ENCODE peak calls at places on chromosomes 1 and 21, in four cellular contexts. T, D, K and C are unnamed samples.

GRCh38 chr21:19844334-19844733 is 1153.9 kb upstream of the NCAM2 start:
- DNase-seq in K (no peak), D (no peak), T (no peak), C (no peak)

GRCh38 chr1:86741947-86742572 is 37.7 kb downstream of the SH3GLB1 start:
- DNase-seq in K (peak), T (peak), D (no peak), C (no peak)

GRCh38 chr1:65157546-65157941 is 9.5 kb downstream of the AK4 start:
- DNase-seq in K (no peak), D (no peak), T (no peak), C (no peak)

GRCh38 chr1:24450321-24450720 is 34.7 kb downstream of the NIPAL3 start:
- DNase-seq in K (no peak), T (no peak), D (no peak), C (no peak)

GRCh38 chr1:204338997-204339396 is 20.7 kb downstream of the PLEKHA6 start:
- DNase-seq in T (no peak), K (no peak), D (no peak), C (no peak)

GRCh38 chr1:180415985-180416633 is 86.3 kb downstream of the ACBD6 start:
- DNase-seq in K (peak), D (peak), T (peak), C (peak)

GRCh38 chr1:54816130-54816529 is 15.0 kb upstream of the TTC22 start:
- DNase-seq in T (no peak), D (no peak), K (no peak), C (no peak)

GRCh38 chr1:23013657-23014056 is 2.0 kb downstream of the TEX46 start:
- DNase-seq in T (no peak), K (no peak), D (no peak), C (no peak)

GRCh38 chr21:44926364-44927101 is 5.8 kb upstream of the ITGB2 start:
- DNase-seq in T (no peak), D (no peak), K (no peak), C (no peak)

GRCh38 chr1:227370463-227371254 is 52.4 kb upstream of the CDC42BPA start:
- DNase-seq in T (no peak), D (no peak), K (no peak), C (no peak)

GRCh38 chr1:205012416-205013140 is 30.4 kb upstream of the CNTN2 start:
- DNase-seq in T (no peak), K (no peak), D (no peak), C (no peak)

GRCh38 chr1:10288059-10288615 is 77.8 kb downstream of the KIF1B start:
- DNase-seq in D (no peak), T (no peak), K (no peak), C (no peak)

GRCh38 chr1:153796786-153797659 is 21.8 kb downstream of the SLC27A3 start:
- DNase-seq in T (peak), K (peak), D (no peak), C (peak)

GRCh38 chr1:89041055-89041707 is 18.5 kb upstream of the GBP3 start:
- DNase-seq in T (no peak), D (peak), K (no peak), C (no peak)

GRCh38 chr1:59541891-59542290 is 245.0 kb downstream of the FGGY start:
- DNase-seq in K (no peak), T (peak), D (no peak), C (no peak)

GRCh38 chr21:29025328-29025713 is 853 bp downstream of the USP16 start:
- DNase-seq in K (no peak), T (peak), D (no peak), C (no peak)

GRCh38 chr1:212430416-212430815 is 2.3 kb upstream of the NENF start:
- DNase-seq in K (no peak), D (no peak), T (no peak), C (no peak)

GRCh38 chr1:212302745-212303383 is 17.7 kb downstream of the PPP2R5A start:
- DNase-seq in K (no peak), T (no peak), D (no peak), C (no peak)

GRCh38 chr1:154386643-154387352 is 18.3 kb upstream of the IL6R start:
- DNase-seq in T (peak), D (no peak), K (peak), C (no peak)

GRCh38 chr1:60935599-60935990 is 146.8 kb upstream of the NFIA start:
- DNase-seq in D (no peak), K (no peak), T (no peak), C (no peak)

GRCh38 chr1:93979718-93980319 is 70.6 kb upstream of the GCLM start:
- DNase-seq in T (no peak), D (no peak), K (peak), C (no peak)

GRCh38 chr1:236795757-236796719 is 946 bp downstream of the MTR start:
- DNase-seq in T (peak), K (peak), D (peak), C (peak)

GRCh38 chr1:52296345-52296744 is 69.7 kb downstream of the CC2D1B start:
- DNase-seq in D (peak), K (peak), T (peak), C (peak)

GRCh38 chr1:23475134-23475628 is 8.8 kb downstream of the ASAP3 start:
- DNase-seq in T (no peak), K (no peak), D (no peak), C (no peak)

GRCh38 chr1:33060579-33061083 is 20.3 kb upstream of the AZIN2 start:
- DNase-seq in D (no peak), K (no peak), T (no peak), C (no peak)

GRCh38 chr1:208807446-208808117 is 563.4 kb upstream of the PLXNA2 start:
- DNase-seq in D (no peak), K (no peak), T (no peak), C (no peak)

GRCh38 chr1:184545601-184546000 is 158.8 kb downstream of the C1orf21 start:
- DNase-seq in T (no peak), D (no peak), K (no peak), C (no peak)

GRCh38 chr1:17588048-17588781 is 48.7 kb downstream of the ARHGEF10L start:
- DNase-seq in T (no peak), D (no peak), K (peak), C (no peak)

GRCh38 chr1:212512731-212513559 is 80.2 kb downstream of the NENF start:
- DNase-seq in T (no peak), K (no peak), D (no peak), C (no peak)

GRCh38 chr1:57844382-57844980 is 420.6 kb upstream of the DAB1 start:
- DNase-seq in D (no peak), K (no peak), T (no peak), C (no peak)

GRCh38 chr1:3691421-3692204 is 39.3 kb downstream of the TP73 start:
- DNase-seq in K (no peak), T (no peak), D (no peak), C (no peak)

GRCh38 chr21:14942801-14943490 is 121.9 kb downstream of the NRIP1 start:
- DNase-seq in K (peak), T (no peak), D (no peak), C (no peak)

GRCh38 chr21:27380303-27380702 is 413.4 kb upstream of the ADAMTS5 start:
- DNase-seq in D (no peak), T (no peak), K (no peak), C (no peak)

GRCh38 chr1:227396539-227397355 is 78.5 kb upstream of the CDC42BPA start:
- DNase-seq in K (peak), D (no peak), T (peak), C (no peak)

GRCh38 chr1:71621785-71622184 is 541.0 kb upstream of the ZRANB2 start:
- DNase-seq in K (no peak), D (no peak), T (no peak), C (no peak)

GRCh38 chr1:116414364-116414763 is 41.3 kb downstream of the ATP1A1 start:
- DNase-seq in D (no peak), T (no peak), K (no peak), C (no peak)

GRCh38 chr1:66542314-66542713 is 8.4 kb downstream of the SGIP1 start:
- DNase-seq in K (peak), T (no peak), D (no peak), C (no peak)

GRCh38 chr21:26013964-26014363 is 156.6 kb downstream of the APP start:
- DNase-seq in T (no peak), D (no peak), K (no peak), C (no peak)

GRCh38 chr21:29586696-29587095 is 288.0 kb downstream of the BACH1 start:
- DNase-seq in K (no peak), D (no peak), T (no peak), C (no peak)

DNA sequence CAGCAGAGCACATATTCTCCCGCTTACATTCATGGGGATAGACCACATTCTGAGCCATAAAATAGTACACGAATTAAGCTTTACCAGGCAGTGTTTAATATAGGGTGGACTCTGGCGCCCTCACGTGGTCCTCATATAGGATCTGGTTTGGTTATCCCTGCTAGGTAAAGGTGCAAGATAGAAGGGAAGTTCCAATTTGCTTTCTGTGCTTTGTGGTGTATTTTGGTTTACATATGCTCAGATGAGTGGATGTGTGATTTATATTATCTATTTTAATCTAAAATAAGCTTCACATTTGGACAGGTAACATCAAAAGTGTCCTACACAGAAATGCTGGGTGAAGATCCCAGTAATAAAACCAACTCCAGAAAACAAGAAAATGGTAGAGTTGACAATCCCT is 3.6 kb downstream of the CR1 start:
- DNase-seq in D (peak), K (peak), T (peak), C (peak)
- TF ChIP-seq FOXK2 in D (no peak), K (no peak), T (no peak), C (no peak)

DNA sequence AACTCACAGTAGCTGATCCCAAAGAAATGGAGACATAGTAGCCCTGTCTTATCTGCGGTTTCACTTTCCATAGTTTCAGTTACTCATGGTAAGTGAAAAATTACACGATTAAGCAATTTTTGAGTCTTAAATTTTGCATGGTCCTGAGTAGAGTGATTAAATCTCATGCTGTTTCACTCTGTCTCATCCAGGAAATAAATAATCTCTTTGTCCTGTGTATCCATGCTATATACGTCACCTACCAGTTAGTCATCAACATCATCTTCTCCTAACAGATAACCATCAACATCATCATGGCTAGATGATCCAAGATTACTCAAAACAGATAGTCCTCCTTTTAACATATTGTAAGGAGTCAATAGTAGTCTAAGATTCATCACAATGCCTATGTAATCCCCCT is 1589.3 kb downstream of the BRINP3 start:
- DNase-seq in K (no peak), D (no peak), T (no peak), C (no peak)
- TF ChIP-seq FOXM1 in K (no peak), D (no peak), T (no peak), C (no peak)

GRCh38 chr1:62144238-62144831 is 50.3 kb upstream of the L1TD1 start:
- DNase-seq in D (no peak), T (peak), K (peak), C (peak)
- TF ChIP-seq FOXK2 in D (no peak), T (no peak), K (no peak), C (no peak)

GRCh38 chr1:244349103-244349531 is 102.6 kb downstream of the ADSS2 start:
- DNase-seq in D (no peak), K (no peak), T (no peak), C (no peak)

GRCh38 chr1:244349581-244350001 is 102.1 kb downstream of the ADSS2 start:
- DNase-seq in T (no peak), K (no peak), D (no peak), C (no peak)

GRCh38 chr1:244350027-244350426 is 101.7 kb downstream of the ADSS2 start:
- DNase-seq in T (no peak), K (no peak), D (peak), C (no peak)

GRCh38 chr1:244346972-244347618 is 104.6 kb downstream of the ADSS2 start:
- DNase-seq in D (no peak), K (no peak), T (no peak), C (no peak)

DNA sequence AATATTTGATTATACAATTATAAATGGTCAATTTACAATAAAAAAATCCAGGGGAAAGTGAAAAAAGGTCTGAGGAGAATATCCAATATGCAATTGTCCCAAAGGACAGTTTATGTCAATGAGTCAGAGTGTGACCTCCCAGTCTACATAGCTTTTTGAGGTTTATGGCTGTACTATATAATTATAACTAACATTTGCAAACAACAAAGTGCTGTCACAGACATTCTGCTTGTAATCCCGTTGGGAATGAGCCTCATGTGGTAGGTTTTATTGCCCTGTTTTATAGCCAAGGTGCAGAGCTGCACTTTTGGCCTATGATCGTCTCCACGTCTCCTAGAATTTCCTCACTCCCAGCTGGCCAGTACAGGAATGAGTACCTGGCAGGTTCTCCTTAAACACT is 103.8 kb downstream of the ADSS2 start:
- DNase-seq in D (no peak), K (no peak), T (no peak), C (peak)
- TF ChIP-seq FOXM1 in D (no peak), K (no peak), T (no peak), C (no peak)

GRCh38 chr1:20726107-20726911 is 6.2 kb downstream of the SH2D5 start:
- DNase-seq in K (no peak), T (no peak), D (no peak), C (no peak)

GRCh38 chr1:20725189-20726106 is 7.1 kb downstream of the SH2D5 start:
- DNase-seq in D (no peak), T (no peak), K (no peak), C (no peak)

GRCh38 chr1:20723537-20724363 is 5.9 kb upstream of the KIF17 start:
- DNase-seq in D (no peak), K (no peak), T (no peak), C (no peak)

GRCh38 chr1:20723159-20723536 is 5.3 kb upstream of the KIF17 start:
- DNase-seq in K (no peak), D (no peak), T (no peak), C (no peak)

GRCh38 chr1:20724364-20725188 is 6.8 kb upstream of the KIF17 start:
- DNase-seq in D (no peak), T (no peak), K (no peak), C (no peak)
- TF ChIP-seq FOXK2 in D (no peak), T (no peak), K (no peak), C (no peak)

GRCh38 chr1:235051521-235051920 is 77.1 kb downstream of the TOMM20 start:
- DNase-seq in K (no peak), D (no peak), T (no peak), C (no peak)
- TF ChIP-seq FOXM1 in K (no peak), D (no peak), T (no peak), C (no peak)

DNA sequence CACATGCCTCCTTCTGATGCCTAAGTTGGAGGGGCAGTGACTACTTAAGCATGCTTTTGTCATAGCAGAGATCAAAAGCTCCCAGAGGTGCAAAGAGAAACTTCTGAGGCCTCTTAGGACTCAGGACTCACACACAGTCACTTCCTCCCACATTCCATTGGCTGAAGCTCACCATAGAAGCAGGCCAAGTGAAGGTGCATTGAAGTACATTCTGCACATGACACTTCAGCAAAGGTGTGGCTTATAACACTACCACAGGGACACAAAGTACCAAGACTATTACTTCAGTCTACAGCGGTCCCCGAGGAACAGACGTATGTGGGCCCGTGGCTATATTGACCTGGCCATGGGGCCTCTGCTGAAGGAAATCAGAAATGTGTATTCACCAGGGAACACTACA is 2.5 kb upstream of the POGK start:
- DNase-seq in T (no peak), D (no peak), K (no peak), C (no peak)
- TF ChIP-seq FOXK2 in T (no peak), D (no peak), K (no peak), C (no peak)

GRCh38 chr1:199132006-199132405 is 493.2 kb downstream of the PTPRC start:
- DNase-seq in T (no peak), K (no peak), D (no peak), C (no peak)

GRCh38 chr1:199135901-199136300 is 497.1 kb downstream of the PTPRC start:
- DNase-seq in D (no peak), K (no peak), T (no peak), C (no peak)
- TF ChIP-seq FOXM1 in D (no peak), K (no peak), T (no peak), C (no peak)

GRCh38 chr1:38474738-38475623 is 384.6 kb downstream of the RRAGC start:
- DNase-seq in T (no peak), D (peak), K (no peak), C (no peak)

GRCh38 chr1:38476784-38477175 is 382.8 kb downstream of the RRAGC start:
- DNase-seq in K (no peak), D (no peak), T (no peak), C (no peak)

GRCh38 chr1:38477811-38478210 is 381.8 kb downstream of the RRAGC start:
- DNase-seq in T (no peak), D (no peak), K (no peak), C (no peak)

GRCh38 chr1:38475624-38476005 is 384.0 kb downstream of the RRAGC start:
- DNase-seq in T (no peak), D (no peak), K (no peak), C (no peak)

DNA sequence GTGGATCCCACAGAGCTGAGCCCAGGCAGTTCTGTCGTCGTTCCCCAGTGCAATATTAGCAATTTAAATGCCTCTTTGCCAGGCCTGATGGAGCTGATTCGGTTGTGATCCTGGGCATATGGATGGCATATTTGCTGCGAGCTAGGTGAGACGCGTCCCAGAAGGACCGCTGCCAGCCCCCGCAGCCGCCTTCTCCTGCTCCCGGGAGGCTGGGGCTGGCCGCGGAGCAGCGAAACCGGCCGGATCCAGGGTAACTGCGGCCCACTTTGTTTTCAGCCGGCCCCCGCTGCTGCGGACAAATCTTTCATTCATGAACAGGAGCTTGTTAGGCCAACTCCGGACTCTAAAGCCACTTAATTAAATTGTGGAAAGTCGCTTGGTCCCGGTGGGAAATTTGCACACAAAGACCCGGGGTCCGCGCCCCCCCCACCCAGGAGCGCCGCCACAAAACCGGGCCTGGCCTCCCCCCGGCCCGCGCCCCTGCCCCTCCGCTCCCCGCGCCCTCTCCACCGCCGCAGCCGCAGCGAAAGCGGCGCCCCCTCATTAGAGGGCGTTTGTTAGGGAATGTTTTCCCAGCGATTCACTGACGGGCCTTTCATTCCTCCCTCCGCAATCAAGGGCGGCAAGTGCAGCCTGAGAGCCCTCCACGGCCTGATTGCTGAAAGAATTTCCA is 383.3 kb downstream of the RRAGC start:
- DNase-seq in D (no peak), K (no peak), T (no peak), C (no peak)
- TF ChIP-seq FOXK2 in D (no peak), K (no peak), T (no peak), C (no peak)

GRCh38 chr1:115191691-115192090 is 102.4 kb upstream of the TSPAN2 start:
- DNase-seq in T (no peak), D (no peak), K (no peak), C (no peak)

GRCh38 chr1:115188680-115189395 is 99.5 kb upstream of the TSPAN2 start:
- DNase-seq in T (no peak), D (no peak), K (no peak), C (no peak)

GRCh38 chr1:115192200-115192767 is 103.0 kb upstream of the TSPAN2 start:
- DNase-seq in T (peak), D (no peak), K (no peak), C (no peak)

GRCh38 chr1:115190766-115191165 is 101.5 kb upstream of the TSPAN2 start:
- DNase-seq in D (no peak), T (no peak), K (no peak), C (no peak)

GRCh38 chr1:115189814-115190541 is 100.7 kb upstream of the TSPAN2 start:
- DNase-seq in D (no peak), K (no peak), T (no peak), C (no peak)
- TF ChIP-seq FOXM1 in D (no peak), K (no peak), T (no peak), C (no peak)